ENCODE peak calls at places on chromosomes 13 and 19, in six cellular contexts. B, T, S, D, J and W are unnamed samples.

GRCh38 chr13:44132710-44133109 is 240.9 kb upstream of the SERP2 start:
- DNase-seq in B (no peak), T (peak), S (peak), D (peak), J (no peak), W (no peak)

GRCh38 chr13:95624020-95624419 is 20.5 kb downstream of the DZIP1 start:
- DNase-seq in B (no peak), T (no peak), S (no peak), D (peak), J (peak), W (no peak)

GRCh38 chr19:19213822-19214558 is 2.2 kb downstream of the NCAN start:
- DNase-seq in B (no peak), T (no peak), S (no peak), D (no peak), J (no peak), W (no peak)

GRCh38 chr13:36533806-36534205 is 101.5 kb downstream of the CCNA1 start:
- DNase-seq in B (no peak), T (no peak), S (no peak), D (no peak), J (no peak), W (no peak)

GRCh38 chr13:76854209-76854608 is 32.0 kb downstream of the KCTD12 start:
- DNase-seq in B (no peak), T (no peak), S (no peak), D (no peak), J (no peak), W (no peak)

GRCh38 chr13:74274946-74275345 is 140.7 kb upstream of the KLF12 start:
- DNase-seq in B (no peak), T (no peak), S (no peak), D (no peak), J (no peak), W (no peak)

GRCh38 chr19:12092065-12092867 is 27.7 kb downstream of the ZNF844 start:
- DNase-seq in B (peak), T (peak), S (peak), D (peak), J (peak), W (no peak)

GRCh38 chr13:96090240-96091101 is 564 bp downstream of the HS6ST3 start:
- DNase-seq in B (no peak), T (peak), S (no peak), D (no peak), J (no peak), W (no peak)

GRCh38 chr13:111328803-111329410 is 8.5 kb downstream of the TEX29 start:
- DNase-seq in B (no peak), T (no peak), S (no peak), D (no peak), J (no peak), W (no peak)

GRCh38 chr13:112726018-112726767 is 36.4 kb downstream of the ATP11A start:
- DNase-seq in B (no peak), T (no peak), S (no peak), D (no peak), J (no peak), W (no peak)

GRCh38 chr19:48549380-48549779 is 2.6 kb upstream of the SULT2B1 start:
- DNase-seq in B (no peak), T (no peak), S (no peak), D (no peak), J (no peak), W (no peak)

GRCh38 chr13:81987159-81987558 is 1646.2 kb upstream of the SPRY2 start:
- DNase-seq in B (no peak), T (no peak), S (no peak), D (no peak), J (no peak), W (no peak)